ENCODE peak calls at places on chromosome 2, in ten cellular contexts. B is mammary epithelial cell; Z is WERI-Rb-1; L is naive thymus-derived CD4-positive, alpha-beta T cell; D is small intestine; C is lower lobe of right lung; A is neuronal stem cell; X is right lobe of liver; G is MG63; Y is adrenal gland. E is an unnamed sample.

GRCh38 chr2:109418716-109419115 is 195.1 kb downstream of the SEPTIN10 start:
- DNase-seq in B (no peak), A (no peak), Y (no peak), C (peak; percentile 24), Z (no peak), X (no peak), L (no peak), G (no peak), D (no peak), E (no peak)

GRCh38 chr2:235553696-235554100 is 59.9 kb downstream of the AGAP1 start:
- DNase-seq in L (no peak), D (peak; percentile 55), C (peak; percentile 50), A (no peak), G (peak; percentile 41), B (no peak), X (no peak), Z (no peak), Y (no peak), E (no peak)

GRCh38 chr2:146295080-146295670 is 1549.7 kb upstream of the ACVR2A start:
- DNase-seq in Y (no peak), D (no peak), X (no peak), Z (no peak), C (no peak), L (no peak), B (no peak), A (no peak), G (no peak), E (no peak)

GRCh38 chr2:178328037-178328436 is 122.9 kb downstream of the PRKRA start:
- DNase-seq in D (no peak), Y (no peak), L (no peak), A (no peak), B (no peak), C (no peak), Z (no peak), X (no peak), G (no peak), E (no peak)

GRCh38 chr2:23697676-23698075 is 229.2 kb downstream of the ATAD2B start:
- DNase-seq in X (no peak), Y (no peak), L (no peak), A (no peak), G (peak; percentile 88), D (no peak), Z (no peak), C (no peak), B (no peak), E (no peak)

GRCh38 chr2:96148410-96149217 is 3.4 kb upstream of the DUSP2 start:
- DNase-seq in A (peak; percentile 48), D (peak; percentile 77), Z (peak; percentile 88), X (peak; percentile 79), B (peak; percentile 79), L (peak; percentile 100), Y (peak; percentile 63), G (peak; percentile 76), C (peak; percentile 81), E (peak; percentile 67)

GRCh38 chr2:86079981-86080911 is 25.4 kb downstream of the POLR1A start:
- DNase-seq in G (peak; percentile 56), X (peak; percentile 87), L (peak; percentile 78), Z (peak; percentile 76), B (peak; percentile 30), D (peak; percentile 96), A (peak; percentile 44), C (peak; percentile 89), Y (peak; percentile 84), E (peak; percentile 81)

GRCh38 chr2:8604262-8604661 is 77.6 kb upstream of the ID2 start:
- DNase-seq in C (no peak), Y (no peak), G (no peak), Z (no peak), X (no peak), L (no peak), A (no peak), B (no peak), D (no peak), E (no peak)

GRCh38 chr2:203936535-203936934 is at the start of gene ICOS:
- DNase-seq in C (no peak), D (peak; percentile 56), L (peak; percentile 72), Z (no peak), G (no peak), B (no peak), X (no peak), Y (no peak), A (no peak), E (no peak)

GRCh38 chr2:118527571-118527970 is 319.9 kb downstream of the EN1 start:
- DNase-seq in D (no peak), G (no peak), B (no peak), X (no peak), C (no peak), A (no peak), Y (no peak), Z (no peak), L (no peak), E (no peak)

GRCh38 chr2:118524911-118525310 is 322.5 kb downstream of the EN1 start:
- DNase-seq in C (no peak), B (no peak), D (no peak), G (no peak), Z (no peak), X (no peak), L (no peak), A (no peak), Y (no peak), E (no peak)

GRCh38 chr2:118523761-118524160 is 323.7 kb downstream of the EN1 start:
- DNase-seq in B (no peak), L (no peak), D (no peak), Y (no peak), G (no peak), C (no peak), X (no peak), Z (no peak), A (no peak), E (no peak)

GRCh38 chr2:118521272-118521671 is 326.2 kb downstream of the EN1 start:
- DNase-seq in B (no peak), Z (no peak), L (no peak), A (no peak), Y (no peak), G (no peak), X (no peak), C (no peak), D (no peak), E (no peak)

GRCh38 chr2:118521960-118522359 is 325.5 kb downstream of the EN1 start:
- DNase-seq in X (no peak), Y (no peak), Z (no peak), C (no peak), A (no peak), L (no peak), G (no peak), D (no peak), B (no peak), E (no peak)
- H3K9me3 ChIP-seq in X (no peaks in the 10 kb centered on the region), Y (peaks cover 4% of the 10 kb centered on the region), Z (peaks cover 6% of the 10 kb centered on the region), C (peaks cover 13% of the 10 kb centered on the region), A (peaks cover 11% of the 10 kb centered on the region), L (no peaks in the 10 kb centered on the region), G (peaks cover 4% of the 10 kb centered on the region), D (no peaks in the 10 kb centered on the region), B (peaks cover 30% of the 10 kb centered on the region), E (peaks cover 4% of the 10 kb centered on the region)

DNA sequence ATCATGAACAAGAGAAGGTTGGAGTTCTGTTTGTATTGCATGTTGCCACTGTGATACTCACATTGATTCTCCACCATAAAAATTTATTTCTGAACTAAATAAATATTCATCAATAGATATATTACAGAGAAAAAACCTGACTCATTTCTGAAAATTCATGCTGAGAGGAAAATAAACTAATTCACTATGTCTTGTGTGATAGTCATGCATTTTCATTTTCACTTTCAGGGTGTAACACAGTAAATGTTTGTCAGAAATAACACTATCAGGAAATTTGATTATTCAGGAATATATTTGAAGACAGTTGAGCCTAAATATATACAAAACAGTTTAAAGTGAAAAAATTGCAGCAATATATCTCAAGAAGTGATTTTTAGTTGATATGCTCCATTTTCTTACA is 335.2 kb downstream of the KCNJ3 start:
- DNase-seq in Z (no peak), B (no peak), Y (no peak), X (no peak), L (no peak), C (no peak), G (no peak), A (no peak), D (no peak), E (no peak)
- H3K9me3 ChIP-seq in Z (no peaks in the 10 kb centered on the region), B (no peaks in the 10 kb centered on the region), Y (no peaks in the 10 kb centered on the region), X (no peaks in the 10 kb centered on the region), L (no peaks in the 10 kb centered on the region), C (no peaks in the 10 kb centered on the region), G (no peaks in the 10 kb centered on the region), A (no peaks in the 10 kb centered on the region), D (no peaks in the 10 kb centered on the region), E (no peaks in the 10 kb centered on the region)

DNA sequence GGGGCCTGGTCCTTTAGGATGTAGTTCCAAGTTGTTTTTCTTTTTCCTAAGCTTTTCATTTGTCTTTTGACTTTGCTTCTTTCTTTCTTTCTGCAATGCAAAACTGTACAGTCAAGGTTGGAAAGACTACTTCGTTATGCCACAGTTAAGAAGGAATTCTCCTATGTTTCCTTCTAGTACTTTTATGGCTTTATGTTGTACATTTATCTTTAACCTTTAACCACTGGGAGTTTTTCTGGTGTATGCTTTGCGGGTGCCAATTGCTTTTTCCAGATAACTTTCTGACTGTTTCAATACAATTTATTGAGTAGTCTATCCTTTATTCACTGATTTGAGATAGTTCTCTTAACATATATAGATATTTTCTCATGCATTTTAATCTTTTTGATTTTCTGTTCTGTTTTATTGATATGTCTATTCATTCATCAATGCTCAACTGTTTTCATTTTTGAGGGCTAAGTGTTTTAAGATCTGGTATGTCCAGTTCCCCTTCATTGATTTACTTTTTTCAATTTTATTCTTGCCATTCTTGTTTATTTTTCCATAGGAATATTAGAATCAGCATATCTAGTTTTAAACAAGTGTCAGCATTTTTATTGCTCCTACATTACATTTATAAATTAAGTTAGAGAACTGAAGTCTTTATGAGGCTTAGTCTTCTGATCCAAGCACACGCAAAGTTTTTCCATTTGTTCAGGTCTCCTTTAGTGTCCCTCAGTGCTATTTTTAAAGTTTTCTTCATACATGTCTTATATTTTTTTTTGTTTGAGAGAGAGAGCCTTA is 49.9 kb upstream of the COX7A2L start:
- DNase-seq in L (no peak), C (no peak), B (no peak), X (no peak), D (peak; percentile 73), G (no peak), Y (no peak), A (no peak), Z (no peak), E (no peak)
- H3K9me3 ChIP-seq in L (no peaks in the 10 kb centered on the region), C (peaks cover 18% of the 10 kb centered on the region), B (no peaks in the 10 kb centered on the region), X (no peaks in the 10 kb centered on the region), D (no peaks in the 10 kb centered on the region), G (peaks cover 6% of the 10 kb centered on the region), Y (peaks cover 14% of the 10 kb centered on the region), A (peaks cover 11% of the 10 kb centered on the region), Z (peaks cover 14% of the 10 kb centered on the region), E (no peaks in the 10 kb centered on the region)

GRCh38 chr2:172811027-172811426 is 75.4 kb downstream of the RAPGEF4 start:
- DNase-seq in C (no peak), G (no peak), D (no peak), X (no peak), Z (no peak), L (no peak), A (no peak), B (no peak), Y (peak; percentile 24), E (no peak)
- H3K9me3 ChIP-seq in C (no peaks in the 10 kb centered on the region), G (no peaks in the 10 kb centered on the region), D (no peaks in the 10 kb centered on the region), X (no peaks in the 10 kb centered on the region), Z (no peaks in the 10 kb centered on the region), L (no peaks in the 10 kb centered on the region), A (no peaks in the 10 kb centered on the region), B (no peaks in the 10 kb centered on the region), Y (no peaks in the 10 kb centered on the region), E (no peaks in the 10 kb centered on the region)

GRCh38 chr2:2252179-2252578 is 78.9 kb downstream of the MYT1L start:
- DNase-seq in Z (no peak), D (no peak), B (no peak), C (no peak), A (no peak), L (no peak), G (no peak), X (no peak), Y (no peak), E (no peak)
- H3K9me3 ChIP-seq in Z (peaks cover 20% of the 10 kb centered on the region), D (no peaks in the 10 kb centered on the region), B (peaks cover 11% of the 10 kb centered on the region), C (no peaks in the 10 kb centered on the region), A (no peaks in the 10 kb centered on the region), L (no peaks in the 10 kb centered on the region), G (no peaks in the 10 kb centered on the region), X (no peaks in the 10 kb centered on the region), Y (no peaks in the 10 kb centered on the region), E (peaks cover 7% of the 10 kb centered on the region)

E was measured in neural progenitor cell.